ENCODE peak calls at places on chromosomes 2 and 18, in ten cellular contexts. V is sigmoid colon, O is thyroid gland, D is IMR-90, Y is prostate gland, U is body of pancreas, T is endothelial cell of umbilical vein, J is tibial nerve, A is breast epithelium, M is right lobe of liver. S is an unnamed sample.

GRCh38 chr2:36562973-36563532 is 34.9 kb downstream of the FEZ2 start:
- DNase-seq in M (no peak), T (peak; percentile 61), U (no peak), O (no peak), D (peak; percentile 50), Y (no peak), J (no peak), V (no peak), A (no peak), S (no peak)

GRCh38 chr2:107627164-107627563 is 199.5 kb upstream of the RGPD4 start:
- DNase-seq in O (no peak), T (no peak), J (no peak), D (no peak), U (no peak), A (no peak), M (no peak), V (no peak), Y (no peak), S (no peak)

GRCh38 chr2:85368921-85369320 is 14.4 kb downstream of the ELMOD3 start:
- DNase-seq in A (no peak), D (no peak), O (no peak), U (no peak), J (no peak), T (no peak), V (no peak), M (no peak), Y (no peak), S (no peak)

GRCh38 chr2:20223345-20224190 is 1.4 kb downstream of the SDC1 start:
- DNase-seq in M (peak; percentile 66), Y (no peak), U (peak; percentile 45), T (peak; percentile 38), A (peak; percentile 61), O (peak; percentile 70), V (no peak), D (peak; percentile 42), J (no peak), S (peak; percentile 39)

GRCh38 chr2:96819101-96819875 is 3.2 kb downstream of the CNNM3 start:
- DNase-seq in Y (no peak), A (no peak), J (no peak), T (no peak), V (no peak), O (no peak), M (peak; percentile 95), D (no peak), U (peak; percentile 87), S (no peak)

GRCh38 chr2:32484907-32485306 is 128.1 kb downstream of the BIRC6 start:
- DNase-seq in T (peak; percentile 30), M (no peak), A (no peak), Y (no peak), U (no peak), J (no peak), V (no peak), D (peak; percentile 97), O (no peak), S (no peak)

GRCh38 chr2:36441816-36442215 is 86.2 kb downstream of the CRIM1 start:
- DNase-seq in T (peak; percentile 85), D (peak; percentile 59), J (no peak), Y (no peak), O (no peak), U (no peak), M (no peak), V (no peak), A (no peak), S (no peak)

GRCh38 chr2:223621901-223622300 is 19.7 kb upstream of the SCG2 start:
- DNase-seq in V (no peak), J (no peak), T (no peak), U (no peak), A (no peak), Y (no peak), O (no peak), M (no peak), D (no peak), S (no peak)

GRCh38 chr2:107809835-107810234 is 16.9 kb upstream of the RGPD4 start:
- DNase-seq in A (no peak), D (no peak), T (no peak), J (no peak), U (no peak), O (peak; percentile 35), V (no peak), Y (no peak), M (no peak), S (no peak)

GRCh38 chr2:156434461-156435291 is 1.5 kb upstream of the GPD2 start:
- DNase-seq in T (no peak), A (no peak), V (no peak), J (no peak), M (no peak), U (no peak), O (peak; percentile 27), Y (no peak), D (peak; percentile 32), S (no peak)

GRCh38 chr2:12948231-12948962 is 231.7 kb downstream of the TRIB2 start:
- DNase-seq in O (no peak), A (no peak), M (no peak), T (no peak), Y (no peak), J (no peak), U (no peak), V (no peak), D (peak; percentile 71), S (no peak)

GRCh38 chr2:160209457-160209856 is 9.4 kb upstream of the ITGB6 start:
- DNase-seq in Y (no peak), J (no peak), T (peak; percentile 46), O (no peak), A (no peak), U (no peak), M (no peak), V (no peak), D (peak; percentile 99), S (no peak)

GRCh38 chr18:11980555-11981382 is 538 bp upstream of the IMPA2 start:
- DNase-seq in J (peak; percentile 95), O (peak; percentile 99), A (peak; percentile 99), M (peak; percentile 100), D (peak; percentile 96), Y (peak; percentile 99), T (peak; percentile 98), U (peak; percentile 100), V (peak; percentile 100), S (peak; percentile 99)

GRCh38 chr18:11982981-11983380 is 1.7 kb downstream of the IMPA2 start:
- DNase-seq in T (no peak), M (no peak), J (no peak), A (no peak), O (no peak), D (no peak), V (no peak), U (no peak), Y (no peak), S (no peak)

GRCh38 chr18:11980148-11980554 is 1.2 kb upstream of the IMPA2 start:
- DNase-seq in J (no peak), V (no peak), D (peak; percentile 13), O (no peak), A (no peak), U (no peak), M (peak; percentile 81), T (no peak), Y (peak; percentile 17), S (no peak)

GRCh38 chr18:11981633-11982366 is 493 bp downstream of the IMPA2 start:
- DNase-seq in Y (peak; percentile 25), M (peak; percentile 77), T (peak; percentile 19), V (peak; percentile 79), A (peak; percentile 29), U (peak; percentile 59), O (peak; percentile 62), D (peak; percentile 19), J (no peak), S (peak; percentile 57)

GRCh38 chr18:11981383-11981632 is at the start of gene IMPA2:
- DNase-seq in A (no peak), Y (no peak), D (no peak), T (no peak), U (no peak), V (no peak), O (no peak), J (no peak), M (no peak), S (no peak)
- TF ChIP-seq POLR2A in A (peak; percentile 55), Y (peak; percentile 79), D (peak; percentile 42), T (no peak), U (peak; percentile 97), V (no peak), O (peak; percentile 73), J (peak; percentile 76), M (peak; percentile 92), S (peak; percentile 44)

GRCh38 chr2:232878855-232879617 is 9.0 kb downstream of the SNORC start:
- DNase-seq in A (no peak), D (no peak), J (peak; percentile 11), T (no peak), M (no peak), Y (no peak), O (no peak), V (peak; percentile 40), U (no peak), S (no peak)
- H3K27me3 ChIP-seq in A (no peaks in the 10 kb centered on the region), D (peaks cover 18% of the 10 kb centered on the region), J (peaks cover 15% of the 10 kb centered on the region), T (no peaks in the 10 kb centered on the region), M (no peaks in the 10 kb centered on the region), Y (no peaks in the 10 kb centered on the region), O (no peaks in the 10 kb centered on the region), V (peaks cover 24% of the 10 kb centered on the region), U (no peaks in the 10 kb centered on the region), S (peaks cover 6% of the 10 kb centered on the region)

GRCh38 chr2:178193823-178194599 is at the start of gene OSBPL6:
- DNase-seq in M (peak; percentile 90), Y (peak; percentile 81), U (peak; percentile 85), D (peak; percentile 82), J (peak; percentile 40), V (peak; percentile 90), T (peak; percentile 88), A (peak; percentile 55), O (peak; percentile 87), S (peak; percentile 58)
- TF ChIP-seq CTCF in M (peak; percentile 31), Y (peak; percentile 58), U (no peak), D (peak; percentile 35), J (no peak), V (peak; percentile 25), T (peak; percentile 22), A (no peak), O (no peak), S (peak; percentile 68)

DNA sequence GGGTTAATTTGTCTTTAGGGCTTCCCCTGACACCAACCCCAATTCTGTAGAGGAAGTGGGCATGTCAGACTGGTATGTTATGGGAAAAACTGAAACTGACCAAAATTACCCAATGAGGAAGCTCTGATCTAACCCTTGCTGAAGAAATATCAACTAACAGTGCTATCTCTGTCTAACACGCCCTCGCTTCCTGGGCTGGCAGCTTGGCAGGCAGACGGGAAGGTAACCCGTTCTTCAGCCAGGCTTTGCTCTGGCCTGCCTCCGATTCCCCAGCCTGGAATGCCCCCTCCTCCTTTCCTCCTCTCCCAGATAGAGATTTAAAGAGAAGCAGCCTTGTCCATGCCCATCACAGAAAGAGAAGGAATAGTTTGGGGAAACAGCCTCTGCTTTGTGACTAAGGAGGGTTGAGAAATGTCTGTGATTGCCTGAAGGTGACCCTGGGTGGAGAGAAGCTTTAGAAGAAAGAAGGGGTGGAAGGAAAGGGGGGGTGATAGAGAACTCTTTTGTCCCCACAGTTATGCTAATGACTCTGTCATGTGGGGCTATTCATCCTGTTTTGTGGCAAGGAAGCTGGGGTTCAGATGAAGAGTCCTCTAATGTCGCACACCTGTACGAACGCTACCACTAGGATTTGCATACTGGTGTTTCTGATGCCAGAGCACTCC is 15.4 kb downstream of the HK2 start:
- DNase-seq in A (peak; percentile 63), M (no peak), J (no peak), D (peak; percentile 33), V (no peak), Y (peak; percentile 44), U (peak; percentile 38), T (peak; percentile 44), O (no peak), S (no peak)
- TF ChIP-seq POLR2A in A (no peak), M (no peak), J (no peak), D (no peak), V (no peak), Y (no peak), U (no peak), T (no peak), O (no peak), S (no peak)